ENCODE peak calls at places on chromosomes 7 and 10, in eight cellular contexts. One of them, this sample, is unnamed.

GRCh38 chr7:90816511-90817142 is 220.5 kb downstream of the CDK14 start:
- DNase-seq in ACHN: peak; percentile 98
- DNase-seq in left cardiac atrium: no peak
- DNase-seq in T47D: peak; percentile 12
- DNase-seq in amygdala: no peak
- DNase-seq in left lobe of liver: no peak
- DNase-seq in DMS79: no peak
- DNase-seq in SHP77: no peak
- DNase-seq in this sample: no peak

GRCh38 chr7:28103984-28104628 is 76.5 kb downstream of the JAZF1 start:
- DNase-seq in left lobe of liver: no peak
- DNase-seq in T47D: peak; percentile 82
- DNase-seq in SHP77: peak; percentile 33
- DNase-seq in ACHN: no peak
- DNase-seq in amygdala: no peak
- DNase-seq in left cardiac atrium: no peak
- DNase-seq in DMS79: no peak
- DNase-seq in this sample: no peak

GRCh38 chr7:44541876-44542610 is 913 bp upstream of the NPC1L1 start:
- DNase-seq in left lobe of liver: no peak
- DNase-seq in SHP77: no peak
- DNase-seq in DMS79: no peak
- DNase-seq in T47D: no peak
- DNase-seq in amygdala: no peak
- DNase-seq in left cardiac atrium: no peak
- DNase-seq in ACHN: no peak
- DNase-seq in this sample: no peak

GRCh38 chr7:27161721-27162547 is 3.4 kb downstream of the HOXA9 start:
- DNase-seq in T47D: no peak
- DNase-seq in ACHN: peak; percentile 51
- DNase-seq in SHP77: no peak
- DNase-seq in amygdala: no peak
- DNase-seq in left lobe of liver: no peak
- DNase-seq in left cardiac atrium: peak; percentile 15
- DNase-seq in DMS79: no peak
- DNase-seq in this sample: no peak

GRCh38 chr7:37201876-37202198 is 246.8 kb downstream of the ELMO1 start:
- DNase-seq in amygdala: no peak
- DNase-seq in ACHN: no peak
- DNase-seq in left cardiac atrium: no peak
- DNase-seq in left lobe of liver: no peak
- DNase-seq in DMS79: no peak
- DNase-seq in SHP77: no peak
- DNase-seq in T47D: no peak
- DNase-seq in this sample: no peak

GRCh38 chr7:55242613-55243012 is 122.5 kb upstream of the LANCL2 start:
- DNase-seq in left cardiac atrium: no peak
- DNase-seq in amygdala: no peak
- DNase-seq in DMS79: peak; percentile 8
- DNase-seq in ACHN: no peak
- DNase-seq in T47D: no peak
- DNase-seq in SHP77: no peak
- DNase-seq in left lobe of liver: no peak
- DNase-seq in this sample: no peak

GRCh38 chr10:93437000-93437945 is 44.9 kb downstream of the MYOF start:
- DNase-seq in DMS79: no peak
- DNase-seq in ACHN: peak; percentile 99
- DNase-seq in left cardiac atrium: peak; percentile 83
- DNase-seq in left lobe of liver: no peak
- DNase-seq in amygdala: no peak
- DNase-seq in T47D: peak; percentile 93
- DNase-seq in SHP77: no peak
- DNase-seq in this sample: no peak

GRCh38 chr10:88800152-88801125 is 2.1 kb upstream of the LIPM start:
- DNase-seq in left lobe of liver: no peak
- DNase-seq in amygdala: no peak
- DNase-seq in T47D: no peak
- DNase-seq in ACHN: no peak
- DNase-seq in DMS79: no peak
- DNase-seq in left cardiac atrium: peak; percentile 19
- DNase-seq in SHP77: no peak
- DNase-seq in this sample: no peak

GRCh38 chr10:116084166-116084565 is 188.8 kb downstream of the GFRA1 start:
- DNase-seq in left cardiac atrium: no peak
- DNase-seq in SHP77: no peak
- DNase-seq in DMS79: no peak
- DNase-seq in T47D: no peak
- DNase-seq in ACHN: peak; percentile 69
- DNase-seq in amygdala: no peak
- DNase-seq in left lobe of liver: no peak
- DNase-seq in this sample: no peak

GRCh38 chr10:124076334-124076733 is 17.1 kb downstream of the CHST15 start:
- DNase-seq in amygdala: no peak
- DNase-seq in left cardiac atrium: no peak
- DNase-seq in ACHN: no peak
- DNase-seq in DMS79: no peak
- DNase-seq in T47D: no peak
- DNase-seq in SHP77: no peak
- DNase-seq in left lobe of liver: no peak
- DNase-seq in this sample: no peak

GRCh38 chr10:5317547-5318107 is 47.1 kb upstream of the UCN3 start:
- DNase-seq in SHP77: no peak
- DNase-seq in left lobe of liver: no peak
- DNase-seq in left cardiac atrium: no peak
- DNase-seq in amygdala: no peak
- DNase-seq in T47D: no peak
- DNase-seq in ACHN: peak; percentile 76
- DNase-seq in DMS79: no peak
- DNase-seq in this sample: no peak

GRCh38 chr10:96971324-96971723 is 139.2 kb downstream of the LCOR start:
- DNase-seq in amygdala: no peak
- DNase-seq in left lobe of liver: no peak
- DNase-seq in DMS79: no peak
- DNase-seq in ACHN: no peak
- DNase-seq in SHP77: no peak
- DNase-seq in left cardiac atrium: no peak
- DNase-seq in T47D: no peak
- DNase-seq in this sample: no peak

GRCh38 chr7:75716992-75717626 is 21.6 kb downstream of the HIP1 start:
- DNase-seq in T47D: no peak
- DNase-seq in SHP77: no peak
- DNase-seq in ACHN: peak; percentile 27
- DNase-seq in left cardiac atrium: no peak
- DNase-seq in left lobe of liver: no peak
- DNase-seq in DMS79: no peak
- DNase-seq in amygdala: no peak
- DNase-seq in this sample: no peak

GRCh38 chr10:114519756-114520288 is 115.5 kb upstream of the AFAP1L2 start:
- DNase-seq in DMS79: no peak
- DNase-seq in T47D: peak; percentile 42
- DNase-seq in amygdala: no peak
- DNase-seq in left cardiac atrium: no peak
- DNase-seq in ACHN: no peak
- DNase-seq in left lobe of liver: no peak
- DNase-seq in SHP77: no peak
- DNase-seq in this sample: no peak

This sample was measured in type B pancreatic cell.